ENCODE peak calls at places on chromosomes 7 and 10, in five cellular contexts. One of them, this sample, is unnamed.

GRCh38 chr10:70477661-70478162 is 855 bp upstream of the PALD1 start:
- DNase-seq in IMR-90: peak
- DNase-seq in H1: peak
- DNase-seq in mesenchymal stem cell: no peak
- DNase-seq in mesendoderm: peak
- DNase-seq in this sample: no peak

GRCh38 chr10:84076047-84076388 is 63.3 kb upstream of the GHITM start:
- DNase-seq in IMR-90: peak
- DNase-seq in H1: no peak
- DNase-seq in mesenchymal stem cell: peak
- DNase-seq in mesendoderm: peak
- DNase-seq in this sample: no peak

GRCh38 chr7:17706734-17707133 is 233.6 kb downstream of the SNX13 start:
- DNase-seq in IMR-90: peak
- DNase-seq in H1: peak
- DNase-seq in mesenchymal stem cell: peak
- DNase-seq in mesendoderm: peak
- DNase-seq in this sample: peak

GRCh38 chr7:151117565-151117964 is 31.3 kb downstream of the AGAP3 start:
- DNase-seq in IMR-90: no peak
- DNase-seq in H1: no peak
- DNase-seq in mesenchymal stem cell: no peak
- DNase-seq in mesendoderm: no peak
- DNase-seq in this sample: no peak

GRCh38 chr10:101217450-101218281 is 11.6 kb downstream of the LBX1 start:
- DNase-seq in IMR-90: peak
- DNase-seq in H1: peak
- DNase-seq in mesenchymal stem cell: peak
- DNase-seq in mesendoderm: peak
- DNase-seq in this sample: peak

GRCh38 chr7:32518534-32519140 is 23.3 kb downstream of the AVL9 start:
- DNase-seq in IMR-90: peak
- DNase-seq in H1: no peak
- DNase-seq in mesenchymal stem cell: peak
- DNase-seq in mesendoderm: peak
- DNase-seq in this sample: peak

GRCh38 chr10:21832751-21833150 is 170.8 kb downstream of the DNAJC1 start:
- DNase-seq in IMR-90: no peak
- DNase-seq in H1: no peak
- DNase-seq in mesenchymal stem cell: no peak
- DNase-seq in mesendoderm: no peak
- DNase-seq in this sample: no peak

GRCh38 chr10:62501547-62501946 is 127.4 kb downstream of the ZNF365 start:
- DNase-seq in IMR-90: peak
- DNase-seq in H1: no peak
- DNase-seq in mesenchymal stem cell: peak
- DNase-seq in mesendoderm: no peak
- DNase-seq in this sample: no peak

GRCh38 chr7:46682841-46683624 is 762.0 kb upstream of the IGFBP3 start:
- DNase-seq in IMR-90: peak
- DNase-seq in H1: no peak
- DNase-seq in mesenchymal stem cell: peak
- DNase-seq in mesendoderm: no peak
- DNase-seq in this sample: no peak

GRCh38 chr7:138435231-138435919 is 24.7 kb upstream of the TRIM24 start:
- DNase-seq in IMR-90: no peak
- DNase-seq in H1: no peak
- DNase-seq in mesenchymal stem cell: no peak
- DNase-seq in mesendoderm: no peak
- DNase-seq in this sample: no peak

GRCh38 chr7:130008941-130009847 is 42.0 kb downstream of the ZC3HC1 start:
- DNase-seq in IMR-90: peak
- DNase-seq in H1: no peak
- DNase-seq in mesenchymal stem cell: peak
- DNase-seq in mesendoderm: peak
- DNase-seq in this sample: no peak

GRCh38 chr10:35271086-35271834 is 65.0 kb upstream of the CCNY start:
- DNase-seq in IMR-90: no peak
- DNase-seq in H1: no peak
- DNase-seq in mesenchymal stem cell: peak
- DNase-seq in mesendoderm: no peak
- DNase-seq in this sample: peak

GRCh38 chr10:109591631-109592030 is 331.7 kb downstream of the XPNPEP1 start:
- DNase-seq in IMR-90: no peak
- DNase-seq in H1: no peak
- DNase-seq in mesenchymal stem cell: no peak
- DNase-seq in mesendoderm: peak
- DNase-seq in this sample: no peak

GRCh38 chr10:13734151-13734550 is 147.4 kb downstream of the PRPF18 start:
- DNase-seq in IMR-90: no peak
- DNase-seq in H1: no peak
- DNase-seq in mesenchymal stem cell: no peak
- DNase-seq in mesendoderm: no peak
- DNase-seq in this sample: no peak

GRCh38 chr7:37986780-37987380 is 66.4 kb downstream of the EPDR1 start:
- DNase-seq in IMR-90: no peak
- DNase-seq in H1: no peak
- DNase-seq in mesenchymal stem cell: no peak
- DNase-seq in mesendoderm: peak
- DNase-seq in this sample: no peak

GRCh38 chr10:86409183-86409582 is 42.6 kb upstream of the GRID1 start:
- DNase-seq in IMR-90: no peak
- DNase-seq in H1: no peak
- DNase-seq in mesenchymal stem cell: no peak
- DNase-seq in mesendoderm: no peak
- DNase-seq in this sample: no peak

GRCh38 chr7:150442811-150443210 is 7.6 kb upstream of the GIMAP8 start:
- DNase-seq in IMR-90: no peak
- DNase-seq in H1: no peak
- DNase-seq in mesenchymal stem cell: no peak
- DNase-seq in mesendoderm: no peak
- DNase-seq in this sample: no peak

GRCh38 chr7:1091019-1091643 is 3.2 kb downstream of the GPER1 start:
- DNase-seq in IMR-90: peak
- DNase-seq in H1: no peak
- DNase-seq in mesenchymal stem cell: peak
- DNase-seq in mesendoderm: no peak
- DNase-seq in this sample: no peak

GRCh38 chr7:18489624-18490023 is 5.9 kb upstream of the HDAC9 start:
- DNase-seq in IMR-90: no peak
- DNase-seq in H1: no peak
- DNase-seq in mesenchymal stem cell: no peak
- DNase-seq in mesendoderm: no peak
- DNase-seq in this sample: no peak

GRCh38 chr7:75762350-75762917 is 9.6 kb downstream of the CCL26 start:
- DNase-seq in IMR-90: peak
- DNase-seq in H1: no peak
- DNase-seq in mesenchymal stem cell: peak
- DNase-seq in mesendoderm: peak
- DNase-seq in this sample: peak

GRCh38 chr7:134691820-134692705 is 45.4 kb downstream of the BPGM start:
- DNase-seq in IMR-90: peak
- DNase-seq in H1: no peak
- DNase-seq in mesenchymal stem cell: no peak
- DNase-seq in mesendoderm: no peak
- DNase-seq in this sample: no peak

GRCh38 chr7:130996205-130996840 is 262.3 kb upstream of the KLF14 start:
- DNase-seq in IMR-90: no peak
- DNase-seq in H1: no peak
- DNase-seq in mesenchymal stem cell: no peak
- DNase-seq in mesendoderm: no peak
- DNase-seq in this sample: no peak

GRCh38 chr7:90455163-90456030 is 14.0 kb upstream of the PTTG1IP2 start:
- DNase-seq in IMR-90: peak
- DNase-seq in H1: no peak
- DNase-seq in mesenchymal stem cell: peak
- DNase-seq in mesendoderm: peak
- DNase-seq in this sample: peak

GRCh38 chr7:130732980-130733865 is 784 bp downstream of the KLF14 start:
- DNase-seq in IMR-90: peak
- DNase-seq in H1: peak
- DNase-seq in mesenchymal stem cell: no peak
- DNase-seq in mesendoderm: peak
- DNase-seq in this sample: no peak

GRCh38 chr10:14681802-14682201 is 92.9 kb downstream of the FAM107B start:
- DNase-seq in IMR-90: no peak
- DNase-seq in H1: no peak
- DNase-seq in mesenchymal stem cell: no peak
- DNase-seq in mesendoderm: no peak
- DNase-seq in this sample: no peak

GRCh38 chr7:50664461-50664922 is 99.3 kb upstream of the DDC start:
- DNase-seq in IMR-90: peak
- DNase-seq in H1: no peak
- DNase-seq in mesenchymal stem cell: peak
- DNase-seq in mesendoderm: no peak
- DNase-seq in this sample: no peak

GRCh38 chr10:31961675-31962074 is 33.0 kb upstream of the ARHGAP12 start:
- DNase-seq in IMR-90: peak
- DNase-seq in H1: no peak
- DNase-seq in mesenchymal stem cell: peak
- DNase-seq in mesendoderm: no peak
- DNase-seq in this sample: no peak

GRCh38 chr10:7767209-7767608 is 20.6 kb downstream of the KIN start:
- DNase-seq in IMR-90: peak
- DNase-seq in H1: no peak
- DNase-seq in mesenchymal stem cell: peak
- DNase-seq in mesendoderm: no peak
- DNase-seq in this sample: no peak

GRCh38 chr7:4882742-4883351 is 669 bp downstream of the RADIL start:
- DNase-seq in IMR-90: no peak
- DNase-seq in H1: peak
- DNase-seq in mesenchymal stem cell: no peak
- DNase-seq in mesendoderm: peak
- DNase-seq in this sample: peak

GRCh38 chr10:36676321-36677169 is 448.9 kb upstream of the ANKRD30A start:
- DNase-seq in IMR-90: peak
- DNase-seq in H1: no peak
- DNase-seq in mesenchymal stem cell: peak
- DNase-seq in mesendoderm: no peak
- DNase-seq in this sample: no peak

GRCh38 chr7:98526059-98526458 is 91.0 kb upstream of the NPTX2 start:
- DNase-seq in IMR-90: no peak
- DNase-seq in H1: no peak
- DNase-seq in mesenchymal stem cell: no peak
- DNase-seq in mesendoderm: no peak
- DNase-seq in this sample: no peak

GRCh38 chr7:27640914-27641570 is 21.6 kb downstream of the HIBADH start:
- DNase-seq in IMR-90: peak
- DNase-seq in H1: no peak
- DNase-seq in mesenchymal stem cell: no peak
- DNase-seq in mesendoderm: no peak
- DNase-seq in this sample: no peak

GRCh38 chr10:33410860-33411234 is 76.4 kb upstream of the NRP1 start:
- DNase-seq in IMR-90: no peak
- DNase-seq in H1: no peak
- DNase-seq in mesenchymal stem cell: no peak
- DNase-seq in mesendoderm: no peak
- DNase-seq in this sample: no peak

GRCh38 chr10:117271427-117271826 is 30.5 kb downstream of the SLC18A2 start:
- DNase-seq in IMR-90: peak
- DNase-seq in H1: no peak
- DNase-seq in mesenchymal stem cell: peak
- DNase-seq in mesendoderm: peak
- DNase-seq in this sample: no peak

GRCh38 chr10:132400041-132400546 is 3.1 kb downstream of the PWWP2B start:
- DNase-seq in IMR-90: no peak
- DNase-seq in H1: no peak
- DNase-seq in mesenchymal stem cell: no peak
- DNase-seq in mesendoderm: no peak
- DNase-seq in this sample: no peak

GRCh38 chr7:143257501-143257900 is 5.7 kb upstream of the GSTK1 start:
- DNase-seq in IMR-90: no peak
- DNase-seq in H1: no peak
- DNase-seq in mesenchymal stem cell: no peak
- DNase-seq in mesendoderm: no peak
- DNase-seq in this sample: no peak

GRCh38 chr7:157059534-157059933 is 49.1 kb upstream of the MNX1 start:
- DNase-seq in IMR-90: no peak
- DNase-seq in H1: no peak
- DNase-seq in mesenchymal stem cell: no peak
- DNase-seq in mesendoderm: no peak
- DNase-seq in this sample: no peak
- H2BK15ac ChIP-seq in IMR-90: no peak
- H2BK15ac ChIP-seq in H1: no peak
- H2BK15ac ChIP-seq in mesenchymal stem cell: no peak
- H2BK15ac ChIP-seq in mesendoderm: no peak
- H2BK15ac ChIP-seq in this sample: no peak

GRCh38 chr7:102994567-102994966 is 80.0 kb downstream of the FBXL13 start:
- DNase-seq in IMR-90: no peak
- DNase-seq in H1: no peak
- DNase-seq in mesenchymal stem cell: no peak
- DNase-seq in mesendoderm: no peak
- DNase-seq in this sample: no peak
- H3K9ac ChIP-seq in IMR-90: no peak
- H3K9ac ChIP-seq in H1: no peak
- H3K9ac ChIP-seq in mesenchymal stem cell: no peak
- H3K9ac ChIP-seq in mesendoderm: no peak
- H3K9ac ChIP-seq in this sample: no peak

DNA sequence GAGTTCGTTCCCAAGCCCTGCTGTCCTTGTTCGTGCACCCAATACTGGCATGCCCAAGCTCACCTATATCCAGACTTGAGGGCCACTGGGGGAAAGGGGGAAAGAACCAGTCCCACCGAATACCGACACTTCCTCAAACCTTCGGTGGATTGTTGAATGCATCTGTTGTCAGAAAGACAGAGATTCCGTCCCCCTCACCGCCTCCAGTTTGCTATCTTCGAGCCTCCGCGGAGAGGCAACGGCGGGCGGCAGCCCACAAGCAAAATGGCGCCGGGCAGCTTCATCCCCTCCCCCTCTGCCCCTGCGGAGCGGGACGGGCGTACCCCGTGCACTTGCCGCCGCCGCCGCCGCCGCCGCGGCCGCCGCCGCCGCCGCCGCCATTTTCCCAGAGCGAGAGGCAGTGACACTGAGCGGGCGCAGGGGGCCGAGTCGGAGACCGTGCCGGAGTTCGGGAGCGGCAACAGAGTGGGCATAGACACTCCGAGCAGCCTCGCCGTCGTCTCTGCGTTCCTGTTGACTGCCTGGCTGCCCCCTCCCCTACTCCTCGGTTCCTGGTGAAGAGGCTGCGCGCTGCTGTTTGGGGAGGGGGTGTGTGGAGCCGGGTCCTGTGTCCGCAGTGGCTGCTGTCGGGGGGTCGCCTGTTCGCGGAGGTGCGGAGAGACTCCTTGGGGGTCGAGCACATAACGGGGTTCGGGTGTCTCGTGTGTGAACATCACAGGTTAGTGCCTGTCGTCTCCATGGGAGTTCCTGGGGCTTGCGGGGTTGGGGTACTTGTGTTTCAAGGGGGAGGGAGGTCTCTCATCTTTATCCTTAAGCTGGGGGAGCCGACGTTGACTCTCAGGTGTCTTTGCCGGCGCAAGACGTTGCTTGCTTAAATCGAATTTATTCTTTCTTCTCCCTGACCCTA is at the start of gene KMT2E:
- DNase-seq in IMR-90: peak
- DNase-seq in H1: peak
- DNase-seq in mesenchymal stem cell: peak
- DNase-seq in mesendoderm: peak
- DNase-seq in this sample: peak
- H2BK15ac ChIP-seq in IMR-90: peak
- H2BK15ac ChIP-seq in H1: peak
- H2BK15ac ChIP-seq in mesenchymal stem cell: peak
- H2BK15ac ChIP-seq in mesendoderm: no peak
- H2BK15ac ChIP-seq in this sample: peak

GRCh38 chr10:79245539-79246208 is 101.6 kb upstream of the PPIF start:
- DNase-seq in IMR-90: no peak
- DNase-seq in H1: no peak
- DNase-seq in mesenchymal stem cell: no peak
- DNase-seq in mesendoderm: no peak
- DNase-seq in this sample: no peak
- H3K9ac ChIP-seq in IMR-90: no peak
- H3K9ac ChIP-seq in H1: no peak
- H3K9ac ChIP-seq in mesenchymal stem cell: peak
- H3K9ac ChIP-seq in mesendoderm: no peak
- H3K9ac ChIP-seq in this sample: no peak

This sample was measured in neuronal stem cell.